ENCODE peak calls at places on chromosomes 6 and 20, in eight cellular contexts. W is left ventricle myocardium inferior, K is RWPE1, U is fibroblast of the aortic adventitia, L is right lobe of liver, B is pancreas, D is astrocyte of the spinal cord, C is fibroblast of mammary gland. M is an unnamed sample.

GRCh38 chr6:33028220-33028849 is 18.9 kb upstream of the HLA-DOA start:
- DNase-seq in D (no peak), W (no peak), C (no peak), U (no peak), K (no peak), L (no peak), B (no peak), M (no peak)

GRCh38 chr6:82619573-82619972 is 256.0 kb downstream of the TPBG start:
- DNase-seq in L (no peak), U (no peak), C (no peak), K (no peak), B (no peak), W (no peak), D (no peak), M (no peak)

GRCh38 chr6:117992856-117993255 is 85.8 kb downstream of the SLC35F1 start:
- DNase-seq in K (no peak), C (no peak), L (no peak), D (peak; percentile 8), B (no peak), U (no peak), W (no peak), M (no peak)

GRCh38 chr6:8434727-8435092 is 635 bp downstream of the SLC35B3 start:
- DNase-seq in C (no peak), U (no peak), W (no peak), K (no peak), D (peak; percentile 19), L (no peak), B (no peak), M (no peak)

GRCh38 chr6:47495207-47495606 is 17.6 kb downstream of the CD2AP start:
- DNase-seq in K (no peak), L (no peak), B (no peak), C (no peak), W (no peak), D (no peak), U (no peak), M (no peak)

GRCh38 chr6:29965873-29966601 is 23.7 kb downstream of the HLA-A start:
- DNase-seq in C (peak; percentile 46), U (peak; percentile 51), D (peak; percentile 60), K (peak; percentile 49), L (peak; percentile 94), W (peak; percentile 88), B (peak; percentile 93), M (no peak)

GRCh38 chr6:7085911-7086310 is 21.9 kb upstream of the RREB1 start:
- DNase-seq in B (peak; percentile 55), K (no peak), U (no peak), C (peak; percentile 22), L (peak; percentile 60), D (no peak), W (peak; percentile 30), M (no peak)

GRCh38 chr20:3173582-3174441 is 463 bp upstream of the LZTS3 start:
- DNase-seq in D (peak; percentile 76), C (peak; percentile 59), W (peak; percentile 93), L (peak; percentile 91), B (peak; percentile 96), K (peak; percentile 94), U (peak; percentile 58), M (peak; percentile 97)

GRCh38 chr20:38926934-38927616 is 858 bp downstream of the FAM83D start:
- DNase-seq in B (no peak), L (no peak), W (no peak), D (peak; percentile 27), U (peak; percentile 60), K (peak; percentile 48), C (peak; percentile 59), M (peak; percentile 68)

GRCh38 chr20:58408603-58409246 is 19.7 kb downstream of the VAPB start:
- DNase-seq in U (no peak), K (no peak), B (no peak), W (no peak), D (no peak), L (no peak), C (peak; percentile 15), M (no peak)

GRCh38 chr6:35148167-35148741 is 7.1 kb upstream of the TCP11 start:
- DNase-seq in C (peak; percentile 86), W (no peak), D (peak; percentile 74), L (no peak), B (no peak), K (no peak), U (peak; percentile 57), M (no peak)

GRCh38 chr20:13006825-13007224 is 1.9 kb upstream of the SPTLC3 start:
- DNase-seq in L (no peak), D (peak; percentile 69), K (peak; percentile 60), U (peak; percentile 81), C (peak; percentile 81), B (no peak), W (no peak), M (no peak)

GRCh38 chr6:36743032-36743431 is 45.4 kb downstream of the RAB44 start:
- DNase-seq in K (no peak), D (no peak), W (no peak), U (no peak), B (no peak), C (no peak), L (no peak), M (no peak)

GRCh38 chr6:122423734-122424133 is 24.3 kb downstream of the HSF2 start:
- DNase-seq in B (no peak), C (no peak), D (no peak), W (no peak), K (no peak), L (no peak), U (no peak), M (no peak)

GRCh38 chr6:137264308-137265075 is 45.3 kb upstream of the IFNGR1 start:
- DNase-seq in K (no peak), C (peak; percentile 61), D (no peak), B (no peak), W (peak; percentile 37), L (no peak), U (peak; percentile 15), M (no peak)

GRCh38 chr20:62642666-62643520 is 590 bp downstream of the SLCO4A1 start:
- DNase-seq in K (peak; percentile 61), B (no peak), W (no peak), L (no peak), C (peak; percentile 17), D (no peak), U (peak; percentile 30), M (no peak)

GRCh38 chr6:130134594-130134993 is 88.2 kb downstream of the SAMD3 start:
- DNase-seq in B (no peak), D (no peak), U (no peak), W (no peak), C (no peak), L (no peak), K (no peak), M (no peak)

GRCh38 chr6:84771732-84772131 is 7.3 kb upstream of the TBX18 start:
- DNase-seq in W (no peak), U (peak; percentile 29), D (peak; percentile 57), B (no peak), K (no peak), C (no peak), L (no peak), M (no peak)
- TF ChIP-seq CTCF in W (no peak), U (no peak), D (peak; percentile 13), B (no peak), K (no peak), C (no peak), L (no peak), M (no peak)

GRCh38 chr6:20789162-20789561 is 254.9 kb downstream of the CDKAL1 start:
- DNase-seq in K (no peak), B (no peak), C (peak; percentile 45), W (no peak), U (peak; percentile 72), L (no peak), D (peak; percentile 50), M (no peak)
- TF ChIP-seq CTCF in K (peak; percentile 22), B (no peak), C (peak; percentile 5), W (peak; percentile 57), U (peak; percentile 36), L (peak; percentile 32), D (peak; percentile 22), M (peak; percentile 30)

GRCh38 chr6:115016593-115016992 is 673.8 kb upstream of the HS3ST5 start:
- DNase-seq in U (no peak), D (no peak), K (no peak), B (no peak), C (no peak), L (no peak), W (no peak), M (no peak)
- TF ChIP-seq CTCF in U (no peak), D (no peak), K (no peak), B (no peak), C (no peak), L (no peak), W (no peak), M (no peak)

DNA sequence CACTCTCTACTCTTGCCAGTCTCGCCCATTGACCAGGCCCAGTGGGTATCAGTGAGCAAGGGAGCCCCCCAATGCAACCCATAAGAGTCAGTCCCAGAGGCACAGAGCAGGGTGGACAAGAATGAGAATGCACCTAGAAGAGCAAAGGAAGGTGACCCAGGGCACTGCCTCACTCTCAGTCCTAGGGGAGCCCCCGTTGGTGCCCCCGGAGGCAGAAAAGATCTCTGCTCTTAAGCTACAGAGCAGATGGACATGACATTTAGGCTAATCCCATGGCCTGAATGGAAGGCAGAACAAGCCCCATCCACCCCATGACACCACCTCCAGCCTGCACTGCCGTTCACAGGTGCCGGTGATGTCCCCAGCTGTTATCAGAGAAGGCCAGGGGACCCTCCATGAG is 50.7 kb upstream of the PLEKHG1 start:
- DNase-seq in K (no peak), C (no peak), W (no peak), U (no peak), B (no peak), L (no peak), D (no peak), M (no peak)
- TF ChIP-seq CTCF in K (no peak), C (no peak), W (no peak), U (no peak), B (no peak), L (no peak), D (no peak), M (no peak)

DNA sequence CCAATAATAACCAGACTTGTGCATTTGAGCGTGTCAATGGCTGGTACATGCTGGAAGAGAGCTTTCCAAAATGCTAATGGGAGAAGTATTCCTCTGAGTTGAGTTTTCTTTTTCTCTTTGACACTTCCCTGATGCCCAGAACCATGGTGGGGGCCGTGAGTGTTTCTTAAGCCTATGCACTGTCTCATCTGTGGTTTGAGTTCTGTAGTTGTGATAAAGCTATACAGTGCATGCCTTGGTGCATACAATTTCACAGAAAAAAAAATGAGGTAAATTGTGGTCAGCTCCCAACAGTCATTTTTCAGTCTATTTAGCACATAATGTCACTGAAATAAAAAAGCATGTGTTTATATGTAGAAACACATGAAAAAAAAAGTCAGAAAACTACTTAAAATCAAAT is 204.8 kb downstream of the HDGFL1 start:
- DNase-seq in B (no peak), L (no peak), K (no peak), C (no peak), W (no peak), U (no peak), D (no peak), M (no peak)
- TF ChIP-seq CTCF in B (no peak), L (no peak), K (no peak), C (no peak), W (no peak), U (no peak), D (no peak), M (no peak)